ENCODE peak calls at places on chromosomes 2 and 18, in five cellular contexts. N is RWPE1, F is NCI-H1694, P is EL, W is sciatic nerve. C is an unnamed sample.

GRCh38 chr2:42783511-42783910 is 8.9 kb downstream of the HAAO start:
- DNase-seq in N (no peak), F (no peak), P (no peak), W (no peak), C (no peak)

GRCh38 chr2:12504443-12504842 is 212.3 kb upstream of the TRIB2 start:
- DNase-seq in N (no peak), F (no peak), P (peak), W (no peak), C (no peak)

GRCh38 chr2:69099541-69099940 is 86.6 kb downstream of the ANTXR1 start:
- DNase-seq in N (no peak), F (no peak), P (peak), W (no peak), C (no peak)

GRCh38 chr18:58640428-58640805 is 11.5 kb upstream of the ALPK2 start:
- DNase-seq in N (no peak), F (no peak), P (no peak), W (no peak), C (no peak)

GRCh38 chr2:231685349-231686191 is 22.8 kb upstream of the PTMA start:
- DNase-seq in N (no peak), F (peak), P (no peak), W (no peak), C (no peak)

GRCh38 chr2:42054657-42055430 is 7.0 kb downstream of the PKDCC start:
- DNase-seq in N (no peak), F (no peak), P (no peak), W (no peak), C (no peak)

GRCh38 chr2:223222397-223222796 is 170.4 kb downstream of the KCNE4 start:
- DNase-seq in N (peak), F (no peak), P (peak), W (no peak), C (no peak)

GRCh38 chr2:69165079-69165478 is 152.1 kb downstream of the ANTXR1 start:
- DNase-seq in N (no peak), F (no peak), P (no peak), W (no peak), C (no peak)

GRCh38 chr2:169046440-169047151 is 15.5 kb upstream of the ABCB11 start:
- DNase-seq in N (peak), F (no peak), P (peak), W (no peak), C (peak)

GRCh38 chr2:127201452-127201851 is 18.6 kb downstream of the CYP27C1 start:
- DNase-seq in N (no peak), F (no peak), P (no peak), W (no peak), C (no peak)

GRCh38 chr2:156826342-156826933 is 390.3 kb downstream of the GPD2 start:
- DNase-seq in N (no peak), F (no peak), P (peak), W (no peak), C (no peak)

GRCh38 chr2:20618468-20618885 is 32.4 kb downstream of the HS1BP3 start:
- DNase-seq in N (no peak), F (no peak), P (no peak), W (peak), C (no peak)

GRCh38 chr2:190583507-190584337 is 49.2 kb upstream of the NEMP2 start:
- DNase-seq in N (no peak), F (no peak), P (no peak), W (no peak), C (no peak)

GRCh38 chr2:230816735-230817134 is 48.0 kb upstream of the ITM2C start:
- DNase-seq in N (no peak), F (no peak), P (no peak), W (no peak), C (no peak)

GRCh38 chr18:54284967-54285785 is 15.9 kb downstream of the POLI start:
- DNase-seq in N (peak), F (no peak), P (peak), W (no peak), C (no peak)

GRCh38 chr2:136013962-136014361 is 28.5 kb upstream of the DARS1 start:
- DNase-seq in N (no peak), F (no peak), P (no peak), W (no peak), C (no peak)

GRCh38 chr2:168289880-168290279 is 42.5 kb upstream of the STK39 start:
- DNase-seq in N (no peak), F (no peak), P (no peak), W (no peak), C (no peak)

GRCh38 chr2:112893801-112894200 is 17.2 kb upstream of the IL37 start:
- DNase-seq in N (no peak), F (no peak), P (no peak), W (no peak), C (no peak)